ENCODE peak calls at places on chromosome 12, in eight cellular contexts. One of them, this sample, is unnamed.

GRCh38 chr12:121093487-121093891 is 39.2 kb upstream of the P2RX7 start:
- DNase-seq in GM23248: no peak
- DNase-seq in hepatocyte: no peak
- DNase-seq in SK-N-SH: no peak
- DNase-seq in GM23338: no peak
- DNase-seq in neural progenitor cell: no peak
- DNase-seq in PC-3: no peak
- DNase-seq in HCT116: no peak
- DNase-seq in this sample: no peak

GRCh38 chr12:102052192-102053061 is 9.4 kb downstream of the WASHC3 start:
- DNase-seq in GM23248: no peak
- DNase-seq in hepatocyte: no peak
- DNase-seq in SK-N-SH: no peak
- DNase-seq in GM23338: peak
- DNase-seq in neural progenitor cell: no peak
- DNase-seq in PC-3: no peak
- DNase-seq in HCT116: no peak
- DNase-seq in this sample: no peak

GRCh38 chr12:119843100-119843499 is 34.0 kb downstream of the CIT start:
- DNase-seq in GM23248: peak
- DNase-seq in hepatocyte: peak
- DNase-seq in SK-N-SH: no peak
- DNase-seq in GM23338: no peak
- DNase-seq in neural progenitor cell: no peak
- DNase-seq in PC-3: no peak
- DNase-seq in HCT116: no peak
- DNase-seq in this sample: no peak

GRCh38 chr12:50453872-50454271 is 50.9 kb upstream of the DIP2B start:
- DNase-seq in GM23248: no peak
- DNase-seq in hepatocyte: no peak
- DNase-seq in SK-N-SH: no peak
- DNase-seq in GM23338: no peak
- DNase-seq in neural progenitor cell: no peak
- DNase-seq in PC-3: peak
- DNase-seq in HCT116: no peak
- DNase-seq in this sample: no peak

GRCh38 chr12:123075591-123076171 is 75.2 kb downstream of the PITPNM2 start:
- DNase-seq in GM23248: no peak
- DNase-seq in hepatocyte: peak
- DNase-seq in SK-N-SH: no peak
- DNase-seq in GM23338: peak
- DNase-seq in neural progenitor cell: peak
- DNase-seq in PC-3: peak
- DNase-seq in HCT116: no peak
- DNase-seq in this sample: peak

GRCh38 chr12:125228519-125229260 is 163.5 kb downstream of the AACS start:
- DNase-seq in GM23248: no peak
- DNase-seq in hepatocyte: no peak
- DNase-seq in SK-N-SH: no peak
- DNase-seq in GM23338: peak
- DNase-seq in neural progenitor cell: no peak
- DNase-seq in PC-3: no peak
- DNase-seq in HCT116: no peak
- DNase-seq in this sample: no peak

GRCh38 chr12:91098942-91099341 is 12.4 kb downstream of the LUM start:
- DNase-seq in GM23248: peak
- DNase-seq in hepatocyte: peak
- DNase-seq in SK-N-SH: no peak
- DNase-seq in GM23338: no peak
- DNase-seq in neural progenitor cell: no peak
- DNase-seq in PC-3: peak
- DNase-seq in HCT116: peak
- DNase-seq in this sample: no peak

GRCh38 chr12:40034712-40035111 is 71.2 kb downstream of the SLC2A13 start:
- DNase-seq in GM23248: peak
- DNase-seq in hepatocyte: no peak
- DNase-seq in SK-N-SH: no peak
- DNase-seq in GM23338: peak
- DNase-seq in neural progenitor cell: no peak
- DNase-seq in PC-3: no peak
- DNase-seq in HCT116: no peak
- DNase-seq in this sample: no peak

GRCh38 chr12:129871991-129872969 is 31.5 kb downstream of the TMEM132D start:
- DNase-seq in GM23248: no peak
- DNase-seq in hepatocyte: no peak
- DNase-seq in SK-N-SH: no peak
- DNase-seq in GM23338: peak
- DNase-seq in neural progenitor cell: peak
- DNase-seq in PC-3: no peak
- DNase-seq in HCT116: no peak
- DNase-seq in this sample: no peak

GRCh38 chr12:111767362-111768158 is 827 bp downstream of the ALDH2 start:
- DNase-seq in GM23248: peak
- DNase-seq in hepatocyte: peak
- DNase-seq in SK-N-SH: peak
- DNase-seq in GM23338: peak
- DNase-seq in neural progenitor cell: peak
- DNase-seq in PC-3: no peak
- DNase-seq in HCT116: peak
- DNase-seq in this sample: no peak

GRCh38 chr12:46629331-46630229 is 196.2 kb downstream of the SLC38A4 start:
- DNase-seq in GM23248: no peak
- DNase-seq in hepatocyte: no peak
- DNase-seq in SK-N-SH: no peak
- DNase-seq in GM23338: no peak
- DNase-seq in neural progenitor cell: no peak
- DNase-seq in PC-3: no peak
- DNase-seq in HCT116: no peak
- DNase-seq in this sample: no peak

GRCh38 chr12:1531160-1531653 is 63.2 kb downstream of the FBXL14 start:
- DNase-seq in GM23248: peak
- DNase-seq in hepatocyte: no peak
- DNase-seq in SK-N-SH: no peak
- DNase-seq in GM23338: peak
- DNase-seq in neural progenitor cell: no peak
- DNase-seq in PC-3: no peak
- DNase-seq in HCT116: no peak
- DNase-seq in this sample: peak

GRCh38 chr12:1531654-1532366 is 62.6 kb downstream of the FBXL14 start:
- DNase-seq in GM23248: peak
- DNase-seq in hepatocyte: no peak
- DNase-seq in SK-N-SH: no peak
- DNase-seq in GM23338: no peak
- DNase-seq in neural progenitor cell: no peak
- DNase-seq in PC-3: no peak
- DNase-seq in HCT116: no peak
- DNase-seq in this sample: no peak

GRCh38 chr12:1529862-1530591 is 64.4 kb downstream of the FBXL14 start:
- DNase-seq in GM23248: peak
- DNase-seq in hepatocyte: peak
- DNase-seq in SK-N-SH: peak
- DNase-seq in GM23338: peak
- DNase-seq in neural progenitor cell: peak
- DNase-seq in PC-3: no peak
- DNase-seq in HCT116: no peak
- DNase-seq in this sample: peak

GRCh38 chr12:1529228-1529861 is 65.0 kb downstream of the FBXL14 start:
- DNase-seq in GM23248: peak
- DNase-seq in hepatocyte: no peak
- DNase-seq in SK-N-SH: no peak
- DNase-seq in GM23338: no peak
- DNase-seq in neural progenitor cell: no peak
- DNase-seq in PC-3: no peak
- DNase-seq in HCT116: no peak
- DNase-seq in this sample: no peak

DNA sequence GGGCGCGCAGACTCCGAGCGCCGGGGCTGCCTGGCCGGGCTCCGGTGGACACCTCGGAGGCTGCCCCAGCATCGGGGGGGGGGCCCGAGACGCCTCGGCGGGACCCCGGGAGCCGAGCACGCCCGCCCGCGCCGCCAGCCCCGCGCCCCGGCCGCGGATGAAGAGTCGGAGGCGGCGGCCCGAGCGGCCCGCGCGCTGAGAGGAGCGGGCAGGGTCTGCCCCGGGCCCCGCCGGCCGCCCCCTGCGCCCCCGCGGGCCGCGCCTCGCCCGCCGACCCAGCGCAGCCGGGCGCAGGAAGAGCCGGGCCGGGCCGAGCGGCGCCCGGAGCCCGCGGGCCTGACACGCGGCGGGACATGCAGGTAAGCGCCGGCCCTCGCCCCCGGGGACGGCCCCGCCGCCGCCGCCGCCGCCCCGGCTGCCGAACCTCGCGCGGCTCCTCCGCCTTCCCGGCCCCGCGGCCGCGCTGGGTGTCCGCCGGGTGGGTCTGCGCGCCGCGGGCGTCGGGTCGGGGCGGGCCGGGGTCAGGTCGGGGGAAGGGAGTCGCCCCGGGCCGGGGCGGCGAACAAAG is 63.7 kb downstream of the FBXL14 start:
- DNase-seq in GM23248: peak
- DNase-seq in hepatocyte: peak
- DNase-seq in SK-N-SH: peak
- DNase-seq in GM23338: peak
- DNase-seq in neural progenitor cell: peak
- DNase-seq in PC-3: no peak
- DNase-seq in HCT116: no peak
- DNase-seq in this sample: peak
- TF ChIP-seq EZH2phosphoT487 in GM23248: no peak
- TF ChIP-seq EZH2phosphoT487 in hepatocyte: no peak
- TF ChIP-seq EZH2phosphoT487 in SK-N-SH: no peak
- TF ChIP-seq EZH2phosphoT487 in GM23338: no peak
- TF ChIP-seq EZH2phosphoT487 in neural progenitor cell: no peak
- TF ChIP-seq EZH2phosphoT487 in PC-3: no peak
- TF ChIP-seq EZH2phosphoT487 in HCT116: no peak
- TF ChIP-seq EZH2phosphoT487 in this sample: no peak

GRCh38 chr12:52308807-52309425 is 12.3 kb downstream of the KRT83 start:
- DNase-seq in GM23248: no peak
- DNase-seq in hepatocyte: no peak
- DNase-seq in SK-N-SH: peak
- DNase-seq in GM23338: no peak
- DNase-seq in neural progenitor cell: no peak
- DNase-seq in PC-3: no peak
- DNase-seq in HCT116: no peak
- DNase-seq in this sample: no peak
- H2AFZ ChIP-seq in GM23248: peak
- H2AFZ ChIP-seq in hepatocyte: peak
- H2AFZ ChIP-seq in SK-N-SH: peak
- H2AFZ ChIP-seq in GM23338: peak
- H2AFZ ChIP-seq in neural progenitor cell: peak
- H2AFZ ChIP-seq in PC-3: peak
- H2AFZ ChIP-seq in HCT116: no peak
- H2AFZ ChIP-seq in this sample: no peak

DNA sequence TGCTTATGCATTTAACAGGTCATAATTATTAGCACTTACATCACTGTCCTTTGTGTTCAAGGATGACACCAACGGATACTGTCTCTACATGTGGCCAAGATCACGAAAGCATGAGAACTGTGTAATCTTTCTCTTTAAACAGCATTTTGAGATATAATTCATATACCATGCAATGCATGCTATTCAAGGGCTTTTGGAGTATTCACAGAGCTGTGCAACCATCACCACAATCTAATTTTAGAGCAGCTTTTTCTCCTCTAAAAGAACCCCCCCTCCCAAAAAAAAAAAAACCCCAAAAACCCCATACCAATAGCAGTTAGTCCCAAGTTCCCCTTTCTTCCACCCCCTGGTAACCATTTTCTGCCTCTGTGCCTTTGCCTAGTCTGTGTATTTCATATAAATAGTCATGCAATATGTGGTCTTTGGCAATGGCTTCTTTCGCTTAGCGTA is 60.6 kb downstream of the SPRING1 start:
- DNase-seq in GM23248: no peak
- DNase-seq in hepatocyte: no peak
- DNase-seq in SK-N-SH: no peak
- DNase-seq in GM23338: no peak
- DNase-seq in neural progenitor cell: no peak
- DNase-seq in PC-3: no peak
- DNase-seq in HCT116: no peak
- DNase-seq in this sample: no peak
- H3K27ac ChIP-seq in GM23248: no peak
- H3K27ac ChIP-seq in hepatocyte: no peak
- H3K27ac ChIP-seq in SK-N-SH: no peak
- H3K27ac ChIP-seq in GM23338: no peak
- H3K27ac ChIP-seq in neural progenitor cell: no peak
- H3K27ac ChIP-seq in PC-3: no peak
- H3K27ac ChIP-seq in HCT116: no peak
- H3K27ac ChIP-seq in this sample: no peak

GRCh38 chr12:7354521-7354920 is 50.6 kb downstream of the ACSM4 start:
- DNase-seq in GM23248: peak
- DNase-seq in hepatocyte: no peak
- DNase-seq in SK-N-SH: no peak
- DNase-seq in GM23338: no peak
- DNase-seq in neural progenitor cell: no peak
- DNase-seq in PC-3: peak
- DNase-seq in HCT116: no peak
- DNase-seq in this sample: no peak
- TF ChIP-seq EZH2phosphoT487 in GM23248: no peak
- TF ChIP-seq EZH2phosphoT487 in hepatocyte: no peak
- TF ChIP-seq EZH2phosphoT487 in SK-N-SH: no peak
- TF ChIP-seq EZH2phosphoT487 in GM23338: no peak
- TF ChIP-seq EZH2phosphoT487 in neural progenitor cell: no peak
- TF ChIP-seq EZH2phosphoT487 in PC-3: no peak
- TF ChIP-seq EZH2phosphoT487 in HCT116: no peak
- TF ChIP-seq EZH2phosphoT487 in this sample: no peak

DNA sequence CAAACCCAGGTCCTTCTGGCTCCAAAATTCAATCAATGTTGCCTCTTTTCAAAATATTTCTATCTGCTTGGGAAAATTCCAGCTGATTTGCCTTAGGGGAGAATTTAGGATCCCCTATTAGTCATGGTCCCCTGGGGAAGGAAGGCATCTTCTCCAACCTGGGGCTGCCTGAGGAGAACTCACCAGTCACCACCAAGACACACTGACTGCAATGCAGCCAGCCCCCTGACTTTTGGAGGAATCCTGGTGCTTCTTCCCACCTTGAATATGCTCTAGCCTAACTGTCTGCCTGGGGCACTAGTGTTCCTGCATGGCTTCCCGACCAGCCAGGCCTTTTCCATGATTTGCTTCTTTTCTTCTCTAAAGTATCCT is 71.8 kb upstream of the BCL2L14 start:
- DNase-seq in GM23248: peak
- DNase-seq in hepatocyte: no peak
- DNase-seq in SK-N-SH: no peak
- DNase-seq in GM23338: no peak
- DNase-seq in neural progenitor cell: no peak
- DNase-seq in PC-3: no peak
- DNase-seq in HCT116: no peak
- DNase-seq in this sample: no peak
- H2AFZ ChIP-seq in GM23248: no peak
- H2AFZ ChIP-seq in hepatocyte: no peak
- H2AFZ ChIP-seq in SK-N-SH: no peak
- H2AFZ ChIP-seq in GM23338: no peak
- H2AFZ ChIP-seq in neural progenitor cell: no peak
- H2AFZ ChIP-seq in PC-3: peak
- H2AFZ ChIP-seq in HCT116: no peak
- H2AFZ ChIP-seq in this sample: no peak

GRCh38 chr12:99911076-99911475 is 73.7 kb downstream of the ANKS1B start:
- DNase-seq in GM23248: peak
- DNase-seq in hepatocyte: peak
- DNase-seq in SK-N-SH: no peak
- DNase-seq in GM23338: no peak
- DNase-seq in neural progenitor cell: no peak
- DNase-seq in PC-3: peak
- DNase-seq in HCT116: no peak
- DNase-seq in this sample: no peak
- H3K27ac ChIP-seq in GM23248: peak
- H3K27ac ChIP-seq in hepatocyte: no peak
- H3K27ac ChIP-seq in SK-N-SH: peak
- H3K27ac ChIP-seq in GM23338: no peak
- H3K27ac ChIP-seq in neural progenitor cell: no peak
- H3K27ac ChIP-seq in PC-3: peak
- H3K27ac ChIP-seq in HCT116: no peak
- H3K27ac ChIP-seq in this sample: no peak

GRCh38 chr12:76927170-76927784 is 48.5 kb upstream of the CSRP2 start:
- DNase-seq in GM23248: peak
- DNase-seq in hepatocyte: peak
- DNase-seq in SK-N-SH: peak
- DNase-seq in GM23338: peak
- DNase-seq in neural progenitor cell: peak
- DNase-seq in PC-3: peak
- DNase-seq in HCT116: peak
- DNase-seq in this sample: peak
- TF ChIP-seq EZH2phosphoT487 in GM23248: no peak
- TF ChIP-seq EZH2phosphoT487 in hepatocyte: no peak
- TF ChIP-seq EZH2phosphoT487 in SK-N-SH: no peak
- TF ChIP-seq EZH2phosphoT487 in GM23338: no peak
- TF ChIP-seq EZH2phosphoT487 in neural progenitor cell: no peak
- TF ChIP-seq EZH2phosphoT487 in PC-3: no peak
- TF ChIP-seq EZH2phosphoT487 in HCT116: no peak
- TF ChIP-seq EZH2phosphoT487 in this sample: no peak